ENCODE peak calls at places on chromosome 10, in four cellular contexts. One of them, this sample, is unnamed.

GRCh38 chr10:87862644-87863101 is 660 bp downstream of the KLLN start:
- DNase-seq in neural progenitor cell: peak
- DNase-seq in GM06990: no peak
- DNase-seq in psoas muscle: no peak
- DNase-seq in this sample: no peak

GRCh38 chr10:132373241-132373955 is 23.6 kb upstream of the PWWP2B start:
- DNase-seq in psoas muscle: no peak
- DNase-seq in GM06990: no peak
- DNase-seq in neural progenitor cell: no peak
- DNase-seq in this sample: peak

GRCh38 chr10:79979973-79980687 is 31.2 kb upstream of the SFTPD start:
- DNase-seq in GM06990: no peak
- DNase-seq in neural progenitor cell: no peak
- DNase-seq in psoas muscle: no peak
- DNase-seq in this sample: no peak

GRCh38 chr10:88232029-88232895 is 350.9 kb downstream of the RNLS start:
- DNase-seq in psoas muscle: peak
- DNase-seq in neural progenitor cell: no peak
- DNase-seq in GM06990: no peak
- DNase-seq in this sample: peak

GRCh38 chr10:122461729-122462532 is 578 bp downstream of the HTRA1 start:
- DNase-seq in neural progenitor cell: peak
- DNase-seq in GM06990: no peak
- DNase-seq in psoas muscle: peak
- DNase-seq in this sample: peak

GRCh38 chr10:13256627-13257026 is 22.5 kb upstream of the UCMA start:
- DNase-seq in psoas muscle: no peak
- DNase-seq in neural progenitor cell: no peak
- DNase-seq in GM06990: no peak
- DNase-seq in this sample: no peak

GRCh38 chr10:98292976-98293375 is 25.0 kb upstream of the LOXL4 start:
- DNase-seq in GM06990: no peak
- DNase-seq in psoas muscle: no peak
- DNase-seq in neural progenitor cell: no peak
- DNase-seq in this sample: no peak

GRCh38 chr10:97895915-97896314 is 46.3 kb downstream of the GOLGA7B start:
- DNase-seq in psoas muscle: no peak
- DNase-seq in GM06990: no peak
- DNase-seq in neural progenitor cell: no peak
- DNase-seq in this sample: no peak

GRCh38 chr10:60390224-60390626 is 550 bp upstream of the ANK3 start:
- DNase-seq in psoas muscle: no peak
- DNase-seq in GM06990: no peak
- DNase-seq in neural progenitor cell: no peak
- DNase-seq in this sample: no peak

GRCh38 chr10:84537447-84537931 is 209.1 kb downstream of the CCSER2 start:
- DNase-seq in neural progenitor cell: peak
- DNase-seq in psoas muscle: peak
- DNase-seq in GM06990: peak
- DNase-seq in this sample: peak

GRCh38 chr10:15352201-15352600 is 18.9 kb downstream of the FAM171A1 start:
- DNase-seq in psoas muscle: no peak
- DNase-seq in neural progenitor cell: no peak
- DNase-seq in GM06990: no peak
- DNase-seq in this sample: no peak

GRCh38 chr10:12081879-12082560 is 13.3 kb downstream of the DHTKD1 start:
- DNase-seq in psoas muscle: no peak
- DNase-seq in neural progenitor cell: no peak
- DNase-seq in GM06990: no peak
- DNase-seq in this sample: no peak

GRCh38 chr10:68897336-68897741 is 3.8 kb upstream of the DDX50 start:
- DNase-seq in psoas muscle: no peak
- DNase-seq in neural progenitor cell: peak
- DNase-seq in GM06990: no peak
- DNase-seq in this sample: no peak
- TF ChIP-seq CTCF in psoas muscle: peak
- TF ChIP-seq CTCF in neural progenitor cell: peak
- TF ChIP-seq CTCF in GM06990: peak
- TF ChIP-seq CTCF in this sample: peak

DNA sequence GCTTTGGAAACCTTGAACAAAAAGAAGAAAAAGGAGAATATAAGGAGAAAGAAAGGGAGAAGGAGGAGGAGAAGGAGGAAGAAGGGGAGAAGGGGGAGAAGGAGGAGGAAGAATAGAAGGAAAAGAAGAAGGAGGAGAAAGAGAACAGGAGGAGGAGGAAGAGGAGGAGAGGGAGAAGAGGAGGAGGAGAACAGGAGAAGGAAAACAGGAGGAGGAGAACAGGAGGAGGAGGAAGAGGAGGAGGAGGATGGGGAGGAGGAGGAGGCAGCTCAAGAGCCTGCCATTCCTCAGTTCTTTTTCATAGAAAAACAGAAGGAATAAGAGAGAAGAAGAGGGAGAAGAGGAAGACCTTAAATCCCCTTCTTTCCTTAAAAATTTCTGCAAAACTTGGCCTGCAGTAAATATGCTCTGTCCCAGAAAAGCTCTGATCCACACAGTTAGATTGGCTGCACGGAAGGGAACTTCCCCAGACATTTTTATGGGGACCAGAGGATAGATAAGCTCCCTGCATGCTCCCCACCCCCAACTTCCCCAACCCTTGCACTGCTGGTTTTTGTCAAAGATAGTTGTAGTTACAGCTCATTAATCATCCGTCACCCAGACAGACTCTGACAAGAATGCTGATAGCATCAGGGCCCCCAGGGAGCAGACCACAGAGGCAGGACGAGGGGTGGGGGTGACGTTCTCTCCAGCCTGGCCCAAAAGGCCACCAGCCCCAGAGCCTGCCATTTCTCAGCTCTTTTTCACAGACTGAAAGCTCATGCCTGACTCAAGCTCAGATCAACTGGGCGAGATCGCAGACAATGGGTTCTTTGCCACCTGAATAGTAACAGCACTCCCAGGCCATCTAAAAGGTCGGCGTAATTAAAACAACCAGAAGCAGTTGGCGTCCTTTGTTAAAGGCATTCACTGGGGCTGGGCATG is 34.5 kb upstream of the LYZL1 start:
- DNase-seq in neural progenitor cell: peak
- DNase-seq in GM06990: peak
- DNase-seq in psoas muscle: no peak
- DNase-seq in this sample: no peak
- H3K4me3 ChIP-seq in neural progenitor cell: no peak
- H3K4me3 ChIP-seq in GM06990: no peak
- H3K4me3 ChIP-seq in psoas muscle: no peak
- H3K4me3 ChIP-seq in this sample: no peak

GRCh38 chr10:35574924-35575352 is 30.2 kb upstream of the GJD4 start:
- DNase-seq in neural progenitor cell: no peak
- DNase-seq in GM06990: no peak
- DNase-seq in psoas muscle: no peak
- DNase-seq in this sample: no peak
- TF ChIP-seq CTCF in neural progenitor cell: peak
- TF ChIP-seq CTCF in GM06990: peak
- TF ChIP-seq CTCF in psoas muscle: no peak
- TF ChIP-seq CTCF in this sample: no peak

GRCh38 chr10:21528452-21529235 is 3.2 kb upstream of the SKIDA1 start:
- DNase-seq in psoas muscle: no peak
- DNase-seq in neural progenitor cell: peak
- DNase-seq in GM06990: no peak
- DNase-seq in this sample: no peak
- H3K4me3 ChIP-seq in psoas muscle: peak
- H3K4me3 ChIP-seq in neural progenitor cell: peak
- H3K4me3 ChIP-seq in GM06990: no peak
- H3K4me3 ChIP-seq in this sample: no peak

GRCh38 chr10:95392711-95393164 is 101.9 kb upstream of the PDLIM1 start:
- DNase-seq in neural progenitor cell: no peak
- DNase-seq in psoas muscle: no peak
- DNase-seq in GM06990: peak
- DNase-seq in this sample: no peak

GRCh38 chr10:95391164-95391563 is 100.4 kb upstream of the PDLIM1 start:
- DNase-seq in psoas muscle: no peak
- DNase-seq in GM06990: no peak
- DNase-seq in neural progenitor cell: no peak
- DNase-seq in this sample: no peak

GRCh38 chr10:95389982-95390381 is 99.2 kb upstream of the PDLIM1 start:
- DNase-seq in psoas muscle: no peak
- DNase-seq in neural progenitor cell: no peak
- DNase-seq in GM06990: no peak
- DNase-seq in this sample: no peak

GRCh38 chr10:95392250-95392584 is 101.4 kb upstream of the PDLIM1 start:
- DNase-seq in GM06990: no peak
- DNase-seq in neural progenitor cell: no peak
- DNase-seq in psoas muscle: no peak
- DNase-seq in this sample: no peak

GRCh38 chr10:95391570-95392249 is 100.9 kb upstream of the PDLIM1 start:
- DNase-seq in GM06990: no peak
- DNase-seq in psoas muscle: no peak
- DNase-seq in neural progenitor cell: peak
- DNase-seq in this sample: no peak
- TF ChIP-seq CTCF in GM06990: no peak
- TF ChIP-seq CTCF in psoas muscle: no peak
- TF ChIP-seq CTCF in neural progenitor cell: peak
- TF ChIP-seq CTCF in this sample: no peak

GRCh38 chr10:101357958-101358357 is 4.0 kb downstream of the BTRC start:
- DNase-seq in psoas muscle: no peak
- DNase-seq in neural progenitor cell: no peak
- DNase-seq in GM06990: no peak
- DNase-seq in this sample: no peak
- H3K4me3 ChIP-seq in psoas muscle: no peak
- H3K4me3 ChIP-seq in neural progenitor cell: no peak
- H3K4me3 ChIP-seq in GM06990: no peak
- H3K4me3 ChIP-seq in this sample: no peak